ENCODE peak calls at places on chromosomes 2 and 18, in nine cellular contexts. S, V, W, Y, D, T, A, C and X are unnamed samples.

GRCh38 chr2:190959911-190960788 is 53.8 kb downstream of the STAT1 start:
- DNase-seq in S (no peak), V (no peak), W (no peak), Y (no peak), D (no peak), T (no peak), A (no peak), C (no peak), X (no peak)

GRCh38 chr2:99944019-99944418 is 198.4 kb downstream of the AFF3 start:
- DNase-seq in S (no peak), V (no peak), W (no peak), Y (no peak), D (no peak), T (no peak), A (no peak), C (no peak), X (no peak)

GRCh38 chr18:21315741-21316187 is 73.7 kb downstream of the GREB1L start:
- DNase-seq in S (no peak), V (no peak), W (no peak), Y (no peak), D (no peak), T (no peak), A (peak), C (no peak), X (no peak)

GRCh38 chr2:120237491-120237902 is 14.3 kb upstream of the TMEM185B start:
- DNase-seq in S (no peak), V (no peak), W (no peak), Y (no peak), D (peak), T (peak), A (peak), C (peak), X (no peak)

GRCh38 chr18:39513187-39513586 is 1947.6 kb upstream of the CELF4 start:
- DNase-seq in S (no peak), V (no peak), W (no peak), Y (no peak), D (no peak), T (no peak), A (no peak), C (no peak), X (no peak)

GRCh38 chr18:32674491-32674890 is 98.3 kb downstream of the KLHL14 start:
- DNase-seq in S (no peak), V (no peak), W (peak), Y (no peak), D (peak), T (no peak), A (no peak), C (no peak), X (no peak)

GRCh38 chr2:236604971-236605734 is 35.5 kb downstream of the ACKR3 start:
- DNase-seq in S (no peak), V (no peak), W (no peak), Y (no peak), D (no peak), T (no peak), A (no peak), C (no peak), X (no peak)

GRCh38 chr2:55530539-55531081 is 11.1 kb downstream of the CFAP36 start:
- DNase-seq in S (no peak), V (peak), W (no peak), Y (no peak), D (no peak), T (no peak), A (no peak), C (no peak), X (no peak)

GRCh38 chr2:190180313-190181065 is 118.0 kb upstream of the MSTN start:
- DNase-seq in S (peak), V (peak), W (peak), Y (no peak), D (no peak), T (peak), A (peak), C (peak), X (peak)

GRCh38 chr2:47007826-47008225 is 92.2 kb upstream of the MCFD2 start:
- DNase-seq in S (no peak), V (no peak), W (no peak), Y (no peak), D (no peak), T (no peak), A (no peak), C (no peak), X (no peak)

GRCh38 chr2:189402932-189403331 is 38.3 kb upstream of the WDR75 start:
- DNase-seq in S (no peak), V (no peak), W (no peak), Y (no peak), D (peak), T (peak), A (no peak), C (peak), X (no peak)

GRCh38 chr2:229090231-229090630 is 180.9 kb downstream of the PID1 start:
- DNase-seq in S (no peak), V (no peak), W (no peak), Y (no peak), D (peak), T (no peak), A (no peak), C (peak), X (no peak)

GRCh38 chr2:53289309-53290006 is 478.1 kb upstream of the CHAC2 start:
- DNase-seq in S (no peak), V (no peak), W (no peak), Y (no peak), D (no peak), T (no peak), A (no peak), C (no peak), X (no peak)

GRCh38 chr18:420661-421060 is 79.8 kb downstream of the COLEC12 start:
- DNase-seq in S (no peak), V (no peak), W (no peak), Y (no peak), D (no peak), T (no peak), A (peak), C (no peak), X (no peak)

GRCh38 chr2:86518498-86518897 is 44.7 kb downstream of the CHMP3 start:
- DNase-seq in S (peak), V (peak), W (peak), Y (peak), D (no peak), T (no peak), A (no peak), C (peak), X (no peak)